ENCODE peak calls at places on chromosomes 11 and 22, in four cellular contexts. H is stimulated activated CD8-positive, alpha-beta memory T cell treated with anti-CD3 and anti-CD28 coated beads, Interleukin-2, amount 100 ng/mL, for 48 hours; L is fibroblast of mammary gland; F is activated CD4-positive, alpha-beta T cell treated with anti-CD3 and anti-CD28 coated beads for 4 hours. T is an unnamed sample.

GRCh38 chr11:32333335-32333991 is 101.9 kb downstream of the WT1 start:
- DNase-seq in H (peak; percentile 7), L (peak; percentile 48), F (peak; percentile 22), T (no peak)

GRCh38 chr11:95999604-96000003 is 75.7 kb upstream of the MTMR2 start:
- DNase-seq in H (no peak), L (no peak), F (no peak), T (no peak)

GRCh38 chr11:19996591-19996990 is 163.7 kb downstream of the DBX1 start:
- DNase-seq in H (no peak), L (no peak), F (no peak), T (no peak)

GRCh38 chr22:24335529-24335928 is 64.9 kb downstream of the SPECC1L start:
- DNase-seq in H (no peak), L (peak; percentile 32), F (no peak), T (no peak)

GRCh38 chr11:14118047-14118446 is 155.5 kb downstream of the SPON1 start:
- DNase-seq in H (no peak), L (no peak), F (no peak), T (peak; percentile 7)

GRCh38 chr22:40491990-40492631 is 121.7 kb downstream of the SGSM3 start:
- DNase-seq in H (no peak), L (peak; percentile 58), F (no peak), T (no peak)

GRCh38 chr11:110409174-110409573 is 20.6 kb upstream of the FDX1 start:
- DNase-seq in H (no peak), L (peak; percentile 57), F (no peak), T (no peak)

GRCh38 chr11:68214173-68215086 is 1.3 kb upstream of the KMT5B start:
- DNase-seq in H (no peak), L (no peak), F (no peak), T (no peak)

GRCh38 chr11:116580828-116581227 is 192.0 kb downstream of the BUD13 start:
- DNase-seq in H (no peak), L (no peak), F (no peak), T (no peak)

GRCh38 chr11:113505541-113506375 is 30.6 kb upstream of the DRD2 start:
- DNase-seq in H (no peak), L (peak; percentile 10), F (no peak), T (no peak)

GRCh38 chr11:59263225-59263894 is 50.6 kb upstream of the MPEG1 start:
- DNase-seq in H (no peak), L (no peak), F (no peak), T (no peak)

GRCh38 chr11:14413307-14414072 is 54.5 kb upstream of the RRAS2 start:
- DNase-seq in H (peak; percentile 10), L (peak; percentile 87), F (no peak), T (no peak)

GRCh38 chr22:24805790-24806662 is at the start of gene SGSM1:
- DNase-seq in H (peak; percentile 74), L (peak; percentile 17), F (peak; percentile 60), T (no peak)

GRCh38 chr11:394034-394857 is at the start of gene PKP3:
- DNase-seq in H (no peak), L (peak; percentile 72), F (no peak), T (peak; percentile 84)

GRCh38 chr11:102802341-102802740 is 4.4 kb upstream of the MMP1 start:
- DNase-seq in H (no peak), L (peak; percentile 92), F (no peak), T (no peak)

GRCh38 chr11:120172054-120172881 is 34.4 kb upstream of the TRIM29 start:
- DNase-seq in H (peak; percentile 37), L (peak; percentile 68), F (peak; percentile 22), T (peak; percentile 17)

GRCh38 chr22:28297504-28297903 is 378.4 kb upstream of the PITPNB start:
- DNase-seq in H (no peak), L (no peak), F (no peak), T (no peak)

GRCh38 chr11:94398101-94398500 is 3.1 kb downstream of the GPR83 start:
- DNase-seq in H (no peak), L (no peak), F (no peak), T (no peak)

GRCh38 chr22:23183107-23183698 is 2.9 kb downstream of the BCR start:
- DNase-seq in H (no peak), L (peak; percentile 45), F (no peak), T (no peak)

GRCh38 chr11:76841923-76842452 is 18.7 kb upstream of the ACER3 start:
- DNase-seq in H (no peak), L (no peak), F (no peak), T (no peak)

GRCh38 chr11:119745112-119745511 is 16.1 kb upstream of the NECTIN1 start:
- DNase-seq in H (no peak), L (no peak), F (no peak), T (no peak)

GRCh38 chr22:41873391-41873790 is 40.5 kb downstream of the SREBF2 start:
- DNase-seq in H (no peak), L (no peak), F (no peak), T (no peak)

GRCh38 chr11:81989093-81989492 is 744.6 kb downstream of the FAM181B start:
- DNase-seq in H (no peak), L (peak; percentile 42), F (no peak), T (no peak)

GRCh38 chr11:68353118-68353517 is 40.7 kb downstream of the LRP5 start:
- DNase-seq in H (no peak), L (no peak), F (no peak), T (no peak)

GRCh38 chr11:61572913-61573312 is 8.0 kb downstream of the SYT7 start:
- DNase-seq in H (no peak), L (no peak), F (no peak), T (no peak)

GRCh38 chr22:38973289-38974169 is 8.6 kb upstream of the APOBEC3B start:
- DNase-seq in H (no peak), L (peak; percentile 8), F (peak; percentile 67), T (peak; percentile 0)

GRCh38 chr11:75430692-75431532 is 2.1 kb downstream of the KLHL35 start:
- DNase-seq in H (no peak), L (no peak), F (no peak), T (no peak)

GRCh38 chr11:1868056-1868635 is 15.3 kb downstream of the LSP1 start:
- DNase-seq in H (no peak), L (no peak), F (no peak), T (no peak)

GRCh38 chr22:39707351-39707750 is 136.8 kb downstream of the CACNA1I start:
- DNase-seq in H (no peak), L (no peak), F (no peak), T (no peak)

GRCh38 chr11:134572741-134573675 is 161.0 kb upstream of the B3GAT1 start:
- DNase-seq in H (no peak), L (no peak), F (no peak), T (no peak)

GRCh38 chr11:68525930-68526329 is 65.4 kb downstream of the PPP6R3 start:
- DNase-seq in H (no peak), L (peak; percentile 38), F (no peak), T (no peak)

T was measured in LNCaP clone FGC.